ENCODE peak calls at places on chromosome 17, in ten cellular contexts. L, K, N, C, S, A, Z, F, R and E are unnamed samples.

GRCh38 chr17:18004901-18005305 is 32.2 kb downstream of the DRC3 start:
- DNase-seq in L (no peak), K (no peak), N (no peak), C (no peak), S (no peak), A (no peak), Z (peak), F (no peak), R (no peak), E (no peak)

GRCh38 chr17:9790889-9791876 is at the start of gene DHRS7C:
- DNase-seq in L (no peak), K (no peak), N (no peak), C (no peak), S (no peak), A (no peak), Z (no peak), F (no peak), R (no peak), E (no peak)

GRCh38 chr17:49939318-49939717 is 29.7 kb upstream of the DLX4 start:
- DNase-seq in L (no peak), K (no peak), N (no peak), C (no peak), S (no peak), A (no peak), Z (no peak), F (no peak), R (no peak), E (no peak)

GRCh38 chr17:77011173-77012011 is 129.4 kb upstream of the SEC14L1 start:
- DNase-seq in L (peak), K (no peak), N (peak), C (no peak), S (no peak), A (peak), Z (peak), F (peak), R (peak), E (peak)

GRCh38 chr17:48558731-48559608 is 14.1 kb upstream of the HOXB2 start:
- DNase-seq in L (no peak), K (no peak), N (no peak), C (no peak), S (no peak), A (no peak), Z (no peak), F (no peak), R (no peak), E (no peak)

GRCh38 chr17:70073326-70073725 is 1.7 kb upstream of the KCNJ16 start:
- DNase-seq in L (no peak), K (no peak), N (no peak), C (no peak), S (no peak), A (no peak), Z (no peak), F (no peak), R (no peak), E (no peak)

GRCh38 chr17:14198013-14198412 is 38.6 kb downstream of the CDRT15 start:
- DNase-seq in L (no peak), K (no peak), N (no peak), C (no peak), S (no peak), A (peak), Z (peak), F (no peak), R (peak), E (no peak)

GRCh38 chr17:66548158-66548557 is 245.7 kb downstream of the PRKCA start:
- DNase-seq in L (no peak), K (no peak), N (no peak), C (no peak), S (no peak), A (no peak), Z (no peak), F (no peak), R (no peak), E (no peak)

GRCh38 chr17:3866269-3866668 is 20.2 kb upstream of the NCBP3 start:
- DNase-seq in L (no peak), K (no peak), N (no peak), C (no peak), S (no peak), A (no peak), Z (no peak), F (no peak), R (no peak), E (no peak)

GRCh38 chr17:35879748-35880654 is at the start of gene CCL5:
- DNase-seq in L (no peak), K (no peak), N (peak), C (no peak), S (no peak), A (no peak), Z (no peak), F (no peak), R (no peak), E (no peak)

GRCh38 chr17:42920106-42920900 is 19.7 kb downstream of the G6PC1 start:
- DNase-seq in L (no peak), K (no peak), N (no peak), C (no peak), S (no peak), A (no peak), Z (no peak), F (no peak), R (no peak), E (no peak)

DNA sequence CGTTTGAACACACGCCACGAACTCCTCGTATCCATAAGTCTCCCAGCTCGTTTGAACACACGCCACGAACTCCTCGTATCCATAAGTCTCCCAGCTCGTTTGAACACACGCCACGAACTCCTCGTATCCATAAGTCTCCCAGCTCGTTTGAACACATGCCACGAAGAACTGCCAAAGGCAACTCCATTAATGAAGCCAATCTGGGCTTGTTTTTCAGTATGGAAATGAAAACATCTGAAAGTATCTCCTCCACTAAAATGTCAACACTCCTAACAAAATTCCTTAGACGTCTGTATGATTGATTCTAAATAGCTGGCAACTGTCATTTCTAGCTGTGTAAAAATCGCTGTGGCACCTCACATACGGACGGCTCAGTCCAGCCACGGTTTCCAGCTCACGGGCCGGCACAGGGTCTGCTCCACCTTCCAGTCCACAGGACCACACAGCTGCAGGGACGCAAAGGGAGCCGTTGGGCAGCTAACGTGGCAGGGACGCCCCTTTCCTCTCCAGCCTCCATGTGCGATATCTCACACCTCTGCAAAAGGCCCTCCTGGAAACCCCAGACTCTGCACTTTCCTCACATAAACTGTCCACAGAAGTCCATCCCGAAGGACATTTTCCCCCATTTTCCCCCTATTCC is 67.1 kb upstream of the METRNL start:
- DNase-seq in L (no peak), K (no peak), N (no peak), C (no peak), S (peak), A (no peak), Z (no peak), F (no peak), R (peak), E (no peak)
- H3K27ac ChIP-seq in L (no peak), K (no peak), N (no peak), C (no peak), S (no peak), A (no peak), Z (no peak), F (no peak), R (no peak), E (peak)

DNA sequence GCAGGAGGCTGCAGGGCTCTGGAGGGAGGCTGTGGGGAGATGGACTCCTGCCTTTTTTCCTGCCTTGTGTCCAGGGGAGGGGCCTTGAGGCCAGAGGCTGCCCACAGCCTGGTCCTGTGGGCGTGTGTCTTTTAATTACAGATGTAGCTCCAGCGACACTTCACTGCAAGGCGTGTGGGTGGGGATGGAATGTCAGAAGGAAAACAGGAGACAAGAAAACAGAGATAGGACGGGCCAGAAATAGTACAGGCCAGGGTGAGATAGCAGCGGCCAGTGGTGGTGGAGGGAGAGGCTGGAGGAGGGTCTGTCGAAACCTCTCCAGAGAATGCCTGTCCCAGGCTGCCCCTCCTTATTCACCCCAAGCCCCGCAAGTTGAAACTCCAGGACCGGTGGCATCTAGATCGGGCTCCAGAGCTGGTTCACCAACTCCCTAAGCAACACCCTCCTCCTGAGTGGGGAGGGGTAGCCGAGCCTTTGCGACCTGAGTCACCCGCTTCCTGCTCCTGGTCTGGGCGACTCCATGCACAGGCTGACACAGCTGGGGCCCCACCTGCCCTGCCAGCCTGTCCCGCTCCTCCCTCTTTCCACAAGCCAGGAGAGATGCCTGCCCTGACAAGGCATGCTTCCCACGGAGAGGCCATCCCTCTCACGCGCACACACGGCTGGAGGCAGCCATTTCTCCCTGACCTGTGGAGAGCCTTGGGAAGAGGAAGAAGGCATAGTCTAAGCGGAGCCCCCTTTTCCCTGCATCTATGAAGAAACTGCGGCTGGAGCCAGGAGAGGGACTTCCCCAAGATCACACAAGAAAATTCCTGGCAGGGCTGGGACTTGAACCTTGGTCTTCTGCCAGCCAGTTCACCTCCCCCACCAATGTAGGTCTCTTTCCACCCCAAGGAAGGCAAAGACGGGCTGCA is 6.6 kb upstream of the JUP start:
- DNase-seq in L (no peak), K (peak), N (peak), C (peak), S (no peak), A (peak), Z (peak), F (peak), R (peak), E (no peak)
- TF ChIP-seq POLR2AphosphoS5 in L (peak), K (no peak), N (no peak), C (peak), S (no peak), A (no peak), Z (no peak), F (peak), R (no peak), E (no peak)

GRCh38 chr17:12665263-12666210 is at the start of gene MYOCD:
- DNase-seq in L (no peak), K (no peak), N (peak), C (no peak), S (no peak), A (peak), Z (peak), F (no peak), R (peak), E (no peak)
- H3K4me3 ChIP-seq in L (peak), K (no peak), N (peak), C (peak), S (peak), A (peak), Z (peak), F (no peak), R (peak), E (no peak)

GRCh38 chr17:38875477-38876080 is 5.7 kb downstream of the LASP1 start:
- DNase-seq in L (no peak), K (no peak), N (no peak), C (no peak), S (no peak), A (no peak), Z (no peak), F (no peak), R (no peak), E (no peak)
- H3K27ac ChIP-seq in L (no peak), K (no peak), N (peak), C (peak), S (peak), A (peak), Z (peak), F (no peak), R (peak), E (peak)

GRCh38 chr17:75849724-75850123 is 5.4 kb downstream of the WBP2 start:
- DNase-seq in L (no peak), K (peak), N (no peak), C (no peak), S (no peak), A (no peak), Z (no peak), F (no peak), R (no peak), E (no peak)
- TF ChIP-seq POLR2AphosphoS5 in L (no peak), K (no peak), N (no peak), C (no peak), S (no peak), A (no peak), Z (no peak), F (no peak), R (no peak), E (no peak)